ENCODE peak calls at places on chromosomes 6 and 20, in seven cellular contexts. M is heart right ventricle; X is Caco-2; E is GM23248; A is adrenal gland; L is PC-9; F is CD8-positive, alpha-beta T cell. K is an unnamed sample. For H3K36me3, the result is how much of the 10 kb centered on the place peaks cover.

GRCh38 chr20:34180460-34181108 is 60.6 kb upstream of the ASIP start:
- DNase-seq in M (no peak), X (peak), E (peak), A (no peak), L (peak), F (no peak), K (no peak)

GRCh38 chr20:44532981-44533331 is 11.1 kb upstream of the SERINC3 start:
- DNase-seq in M (no peak), X (no peak), E (peak), A (no peak), L (no peak), F (no peak), K (peak)

GRCh38 chr6:129501401-129502051 is 208.5 kb downstream of the ARHGAP18 start:
- DNase-seq in M (no peak), X (peak), E (peak), A (peak), L (peak), F (no peak), K (peak)

GRCh38 chr6:125824946-125825786 is 34.4 kb downstream of the NCOA7 start:
- DNase-seq in M (no peak), X (no peak), E (no peak), A (no peak), L (no peak), F (no peak), K (no peak)

GRCh38 chr6:4466769-4467480 is 309.3 kb upstream of the CDYL start:
- DNase-seq in M (no peak), X (no peak), E (no peak), A (no peak), L (no peak), F (no peak), K (no peak)

GRCh38 chr6:39835856-39836442 is 43.8 kb downstream of the DAAM2 start:
- DNase-seq in M (peak), X (no peak), E (peak), A (no peak), L (no peak), F (no peak), K (peak)

GRCh38 chr6:35568967-35569606 is 56.4 kb upstream of the TULP1 start:
- DNase-seq in M (no peak), X (no peak), E (peak), A (peak), L (no peak), F (peak), K (no peak)

GRCh38 chr6:120198033-120198432 is 848.5 kb upstream of the MAN1A1 start:
- DNase-seq in M (no peak), X (no peak), E (no peak), A (peak), L (no peak), F (no peak), K (peak)

GRCh38 chr6:37967651-37968050 is 148.1 kb downstream of the ZFAND3 start:
- DNase-seq in M (no peak), X (no peak), E (no peak), A (no peak), L (no peak), F (no peak), K (no peak)

GRCh38 chr6:23329091-23329490 is 759.7 kb downstream of the HDGFL1 start:
- DNase-seq in M (no peak), X (no peak), E (no peak), A (no peak), L (no peak), F (no peak), K (no peak)

GRCh38 chr6:42556462-42556861 is 7.4 kb upstream of the UBR2 start:
- DNase-seq in M (no peak), X (peak), E (no peak), A (no peak), L (no peak), F (no peak), K (no peak)

GRCh38 chr6:32970413-32971244 is 2.2 kb downstream of the BRD2 start:
- DNase-seq in M (peak), X (peak), E (peak), A (peak), L (peak), F (peak), K (peak)

GRCh38 chr6:151481752-151482151 is 12.1 kb upstream of the CCDC170 start:
- DNase-seq in M (no peak), X (no peak), E (peak), A (no peak), L (no peak), F (no peak), K (no peak)

GRCh38 chr6:30618270-30618787 is 689 bp downstream of the MRPS18B start:
- DNase-seq in M (no peak), X (no peak), E (peak), A (no peak), L (no peak), F (no peak), K (no peak)
- H3K36me3 ChIP-seq in M (under half), X (under half), E (under half), A (under half), L (under half), F (under half), K (under half)

GRCh38 chr20:25215521-25215920 is 20.0 kb downstream of the ENTPD6 start:
- DNase-seq in M (no peak), X (no peak), E (no peak), A (no peak), L (no peak), F (no peak), K (no peak)
- H3K36me3 ChIP-seq in M (under half), X (under half), E (under half), A (under half), L (under half), F (under half), K (half or more)

DNA sequence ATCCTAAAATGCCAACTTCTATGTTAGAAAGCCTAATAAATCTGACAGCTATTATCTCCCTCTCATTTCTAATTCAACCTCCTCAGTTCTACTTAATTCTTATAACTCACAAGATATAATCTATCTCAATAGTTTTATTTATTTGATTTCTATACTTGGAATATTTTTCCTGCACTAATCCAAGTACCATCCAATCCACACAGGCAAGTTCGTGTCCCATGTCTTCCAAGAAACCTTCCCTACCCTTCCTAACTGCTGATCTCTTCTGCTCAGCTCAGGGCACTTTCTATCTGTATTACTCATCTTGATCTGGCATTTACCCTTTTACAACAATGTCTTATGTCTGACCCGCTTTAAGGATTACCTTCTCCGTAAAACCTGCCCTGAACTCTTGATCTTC is 18.2 kb downstream of the NCOA5 start:
- DNase-seq in M (no peak), X (no peak), E (no peak), A (no peak), L (no peak), F (no peak), K (no peak)
- H3K36me3 ChIP-seq in M (under half), X (under half), E (under half), A (under half), L (under half), F (under half), K (under half)

GRCh38 chr6:8839626-8840025 is 404.3 kb upstream of the SLC35B3 start:
- DNase-seq in M (no peak), X (no peak), E (no peak), A (no peak), L (no peak), F (no peak), K (no peak)
- H3K36me3 ChIP-seq in M (under half), X (under half), E (under half), A (under half), L (under half), F (under half), K (under half)

DNA sequence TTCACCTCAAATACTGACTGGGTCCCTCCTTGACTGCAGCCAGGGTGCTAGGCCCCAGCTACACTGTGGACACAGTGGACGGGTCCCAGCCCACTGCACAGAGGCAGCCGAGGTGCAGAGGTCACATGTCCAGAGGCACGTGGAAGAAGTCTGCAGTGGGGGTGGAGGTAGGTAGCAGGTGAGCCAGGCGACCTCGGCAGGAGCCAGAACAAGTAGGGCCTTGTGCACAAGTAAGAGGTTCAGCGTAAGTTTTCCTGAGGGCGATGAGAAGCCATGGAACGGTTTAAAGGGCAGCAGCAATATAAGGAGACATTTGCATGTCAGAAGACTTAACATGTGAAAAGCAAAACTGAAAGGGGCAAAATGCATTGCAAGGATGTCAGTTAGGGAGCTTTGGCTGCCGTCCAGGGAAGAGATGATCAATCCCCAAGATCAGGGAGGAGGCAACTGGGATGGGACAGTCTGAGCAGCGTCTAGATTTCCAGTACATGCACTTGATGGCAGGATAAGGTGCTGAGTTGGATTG is 49.7 kb upstream of the SNX9 start:
- DNase-seq in M (no peak), X (no peak), E (peak), A (no peak), L (no peak), F (no peak), K (no peak)
- H3K36me3 ChIP-seq in M (under half), X (under half), E (under half), A (under half), L (under half), F (under half), K (under half)

GRCh38 chr6:73866305-73866704 is 170.3 kb downstream of the CD109 start:
- DNase-seq in M (no peak), X (no peak), E (no peak), A (no peak), L (no peak), F (no peak), K (no peak)
- H3K36me3 ChIP-seq in M (under half), X (under half), E (under half), A (under half), L (under half), F (under half), K (under half)

K was measured in brain microvascular endothelial cell.